ENCODE peak calls at places on chromosome 6, in nine cellular contexts. C is adrenal gland, G is GM23248, Q is mammary epithelial cell, Y is psoas muscle, H is IMR-90, K is fibroblast of lung, W is OCI-LY7, J is neural progenitor cell. P is an unnamed sample. For H3K4me1, the result is how much of the 10 kb centered on the place peaks cover.

GRCh38 chr6:9412951-9413559 is 977.7 kb upstream of the SLC35B3 start:
- DNase-seq in H (no peak), G (peak), W (peak), J (peak), Q (peak), C (peak), K (peak), Y (peak), P (no peak)

GRCh38 chr6:157219201-157220200 is 103.8 kb downstream of the TMEM242 start:
- DNase-seq in K (peak), J (no peak), G (peak), Q (no peak), W (no peak), Y (no peak), C (no peak), H (peak), P (no peak)

GRCh38 chr6:11495565-11496145 is 41.9 kb upstream of the TMEM170B start:
- DNase-seq in J (no peak), Q (no peak), Y (no peak), G (no peak), W (no peak), H (no peak), C (no peak), K (no peak), P (no peak)

GRCh38 chr6:106973018-106973840 is 1.3 kb downstream of the CD24 start:
- DNase-seq in J (peak), Q (peak), W (peak), G (no peak), K (peak), Y (no peak), H (no peak), C (no peak), P (no peak)

GRCh38 chr6:40583694-40584093 is 3.5 kb downstream of the LRFN2 start:
- DNase-seq in K (no peak), Y (no peak), H (no peak), C (no peak), J (no peak), Q (no peak), W (no peak), G (no peak), P (no peak)

GRCh38 chr6:161198176-161198575 is 75.7 kb downstream of the AGPAT4 start:
- DNase-seq in H (no peak), W (no peak), J (no peak), K (peak), Q (peak), C (no peak), G (peak), Y (no peak), P (no peak)

GRCh38 chr6:100913400-100914276 is 32.5 kb upstream of the ASCC3 start:
- DNase-seq in W (no peak), C (no peak), K (no peak), Q (no peak), H (peak), Y (no peak), J (peak), G (peak), P (no peak)

GRCh38 chr6:53917464-53917842 is 122.6 kb downstream of the LRRC1 start:
- DNase-seq in W (no peak), Q (no peak), G (no peak), J (no peak), H (no peak), Y (no peak), K (no peak), C (no peak), P (no peak)

GRCh38 chr6:169725270-169726048 is 1.2 kb upstream of the PHF10 start:
- DNase-seq in K (peak), C (peak), J (peak), G (peak), H (peak), Y (peak), Q (no peak), W (peak), P (peak)

GRCh38 chr6:134230087-134230717 is 87.7 kb downstream of the SGK1 start:
- DNase-seq in G (no peak), Y (peak), W (peak), C (peak), H (no peak), Q (no peak), J (peak), K (no peak), P (no peak)
- H3K4me3 ChIP-seq in G (no peak), Y (no peak), W (peak), C (no peak), H (no peak), Q (no peak), J (no peak), K (no peak), P (no peak)

GRCh38 chr6:35401514-35401913 is 50.6 kb upstream of the FANCE start:
- DNase-seq in Q (peak), J (no peak), G (no peak), K (no peak), H (no peak), Y (no peak), C (no peak), W (no peak), P (no peak)

GRCh38 chr6:35400901-35401311 is 51.2 kb upstream of the FANCE start:
- DNase-seq in W (no peak), H (peak), J (no peak), G (peak), Q (peak), Y (no peak), K (no peak), C (no peak), P (no peak)

GRCh38 chr6:35402136-35402855 is 49.8 kb upstream of the FANCE start:
- DNase-seq in Y (no peak), C (no peak), H (no peak), K (no peak), Q (no peak), G (no peak), J (peak), W (no peak), P (no peak)

GRCh38 chr6:35396991-35397390 is 54.6 kb downstream of the PPARD start:
- DNase-seq in W (no peak), J (no peak), Q (peak), C (peak), Y (no peak), H (peak), K (no peak), G (peak), P (no peak)

GRCh38 chr6:35397806-35398418 is 54.2 kb upstream of the FANCE start:
- DNase-seq in W (no peak), Y (no peak), C (no peak), J (no peak), K (no peak), Q (no peak), G (no peak), H (no peak), P (no peak)
- H3K27ac ChIP-seq in W (no peak), Y (no peak), C (no peak), J (no peak), K (no peak), Q (peak), G (no peak), H (no peak), P (no peak)

GRCh38 chr6:1983850-1984249 is 261.6 kb downstream of the GMDS start:
- DNase-seq in K (no peak), J (no peak), W (no peak), Q (no peak), G (no peak), H (no peak), C (no peak), Y (no peak), P (no peak)
- H3K4me1 ChIP-seq in K (under half), J (under half), W (under half), Q (under half), G (under half), H (under half), C (under half), Y (under half), P (under half)

DNA sequence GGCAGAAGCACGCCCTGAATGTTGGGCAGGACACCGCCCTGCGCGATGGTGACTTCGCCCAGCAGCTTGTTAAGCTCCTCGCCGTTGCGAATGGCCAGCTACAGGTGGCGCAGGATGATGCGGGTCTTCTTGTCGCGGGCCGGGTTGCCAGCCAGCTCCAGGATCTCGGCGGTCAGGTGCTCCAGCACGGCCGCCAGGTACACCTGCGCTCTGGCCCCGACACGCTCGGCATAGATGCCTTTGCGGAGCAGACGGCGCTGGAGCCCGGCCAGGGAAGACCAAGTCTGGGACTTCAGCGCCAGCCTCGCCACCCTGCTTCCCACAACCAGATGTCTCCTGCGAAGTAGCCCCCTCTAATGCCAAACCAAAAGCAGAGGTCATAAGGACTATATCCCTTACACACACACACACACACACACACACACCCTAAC is 8.0 kb upstream of the SLC17A3 start:
- DNase-seq in K (no peak), J (peak), Y (peak), H (no peak), G (no peak), W (no peak), Q (no peak), C (peak), P (no peak)
- H3K4me3 ChIP-seq in K (no peak), J (peak), Y (no peak), H (no peak), G (no peak), W (no peak), Q (no peak), C (no peak), P (no peak)

GRCh38 chr6:139240161-139241010 is 51.4 kb downstream of the TXLNB start:
- DNase-seq in W (no peak), C (peak), J (no peak), Q (no peak), Y (no peak), G (peak), H (peak), K (peak), P (no peak)
- H3K27ac ChIP-seq in W (no peak), C (no peak), J (no peak), Q (no peak), Y (peak), G (peak), H (peak), K (no peak), P (peak)

DNA sequence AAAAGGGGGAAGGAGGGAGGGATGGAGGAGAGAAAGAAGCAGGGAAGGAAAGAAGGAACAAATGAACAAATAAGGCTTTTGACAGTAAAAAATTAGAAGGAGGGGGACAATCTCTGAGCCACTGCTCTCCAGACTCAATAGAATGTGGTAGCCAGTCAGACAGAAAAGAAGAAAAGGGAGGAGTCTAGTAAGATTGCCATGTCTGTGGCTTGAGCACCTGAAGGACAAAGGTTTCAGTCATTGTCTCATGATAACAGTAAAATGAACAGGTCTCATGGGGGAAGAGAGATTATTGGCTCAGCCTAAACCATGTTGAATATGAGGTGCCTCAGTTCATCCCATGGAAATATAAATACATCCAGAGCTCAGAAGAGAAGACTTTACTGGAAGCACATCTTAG is 14.0 kb upstream of the LOC128125822 start:
- DNase-seq in Y (no peak), W (no peak), H (no peak), K (no peak), J (no peak), Q (no peak), C (no peak), G (no peak), P (no peak)
- H3K4me1 ChIP-seq in Y (under half), W (under half), H (under half), K (under half), J (under half), Q (under half), C (under half), G (under half), P (under half)

DNA sequence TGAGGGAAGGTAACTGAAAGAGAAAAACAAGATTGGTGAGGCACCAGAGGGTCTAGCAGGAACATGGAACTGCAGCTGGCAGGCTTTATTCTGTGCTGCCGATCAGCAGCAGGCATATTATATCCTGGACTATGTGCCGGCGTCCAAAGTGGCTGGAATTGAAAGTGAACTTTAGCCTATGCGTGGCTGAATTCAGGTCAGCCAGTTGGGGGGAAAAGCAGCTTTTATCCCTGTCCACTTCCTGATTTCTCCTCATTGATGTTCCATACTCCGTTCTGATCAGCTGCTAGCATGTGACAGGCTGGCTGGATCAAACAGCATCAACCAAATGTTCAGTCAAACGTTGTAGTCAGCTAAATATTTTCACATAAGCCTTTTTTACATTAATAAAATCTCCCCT is 99.0 kb downstream of the CAP2 start:
- DNase-seq in Q (no peak), H (no peak), C (no peak), Y (no peak), W (no peak), G (no peak), J (no peak), K (peak), P (no peak)
- H3K4me3 ChIP-seq in Q (no peak), H (no peak), C (no peak), Y (no peak), W (no peak), G (no peak), J (no peak), K (no peak), P (peak)

GRCh38 chr6:27795697-27796494 is 116.3 kb downstream of the OR2B2 start:
- DNase-seq in J (peak), K (peak), H (peak), C (peak), Y (no peak), G (peak), W (peak), Q (peak), P (no peak)

GRCh38 chr6:27786048-27786447 is 126.1 kb downstream of the OR2B2 start:
- DNase-seq in K (no peak), W (no peak), J (no peak), C (no peak), Q (no peak), Y (no peak), H (no peak), G (no peak), P (no peak)

DNA sequence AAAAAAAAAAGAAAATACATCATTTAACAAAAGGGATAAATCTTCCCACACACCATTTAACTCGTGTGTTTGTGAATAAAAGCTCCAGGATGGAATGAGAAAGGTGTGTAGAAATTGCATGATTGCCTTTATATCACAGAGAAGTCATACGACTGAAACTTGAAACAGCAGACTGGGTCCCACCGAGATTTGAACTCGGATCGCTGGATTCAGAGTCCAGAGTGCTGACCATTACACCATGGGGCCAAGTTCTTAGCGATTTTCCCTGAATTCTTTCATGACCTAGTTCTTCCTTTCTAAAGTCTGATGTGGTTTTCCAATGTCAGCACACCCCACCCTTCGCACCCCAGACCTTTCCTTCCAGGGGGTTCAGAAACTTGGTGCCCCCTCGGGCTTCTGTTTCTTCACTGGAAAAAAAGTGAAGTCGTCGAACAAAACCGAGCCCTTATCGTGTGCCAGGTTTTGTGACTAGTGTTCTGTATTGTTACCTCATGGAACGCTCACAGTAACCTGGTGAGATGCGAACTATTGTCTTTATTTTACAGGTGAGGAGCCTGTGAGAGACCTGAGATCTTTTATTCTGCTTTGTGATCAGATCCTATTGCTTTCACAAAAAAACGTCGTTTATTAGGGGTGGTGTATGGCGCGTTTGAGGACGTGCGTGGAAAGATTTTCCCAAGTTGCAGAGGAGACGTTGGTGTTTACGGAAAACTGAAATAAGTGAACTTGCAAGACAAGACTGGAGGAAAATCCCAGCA is 120.8 kb downstream of the OR2B2 start:
- DNase-seq in Q (peak), Y (peak), W (peak), H (peak), J (peak), G (peak), K (peak), C (peak), P (no peak)
- H3K27ac ChIP-seq in Q (peak), Y (no peak), W (no peak), H (no peak), J (no peak), G (peak), K (no peak), C (no peak), P (peak)

P was measured in thoracic aorta.